ENCODE peak calls at places on chromosomes 2 and 18, in seven cellular contexts. U is CD4-positive, alpha-beta T cell; S is tibial artery; C is foreskin fibroblast; Q is transverse colon; J is upper lobe of right lung; K is fibroblast of pulmonary artery. E is an unnamed sample.

GRCh38 chr2:28429636-28430376 is 37.1 kb downstream of the FOSL2 start:
- DNase-seq in U (no peak), S (peak), C (no peak), Q (no peak), J (no peak), K (no peak), E (no peak)

GRCh38 chr2:105576440-105577241 is 168.1 kb upstream of the NCK2 start:
- DNase-seq in U (peak), S (no peak), C (peak), Q (no peak), J (no peak), K (peak), E (no peak)

GRCh38 chr2:134458454-134458853 is 204.6 kb downstream of the MGAT5 start:
- DNase-seq in U (no peak), S (peak), C (no peak), Q (no peak), J (no peak), K (no peak), E (no peak)

GRCh38 chr2:50711714-50712113 is 320.2 kb downstream of the NRXN1 start:
- DNase-seq in U (no peak), S (no peak), C (no peak), Q (no peak), J (no peak), K (no peak), E (no peak)

GRCh38 chr2:134227666-134228065 is 26.2 kb upstream of the MGAT5 start:
- DNase-seq in U (no peak), S (no peak), C (no peak), Q (no peak), J (no peak), K (no peak), E (no peak)

GRCh38 chr2:227782804-227783203 is 30.8 kb upstream of the CCL20 start:
- DNase-seq in U (no peak), S (no peak), C (no peak), Q (no peak), J (no peak), K (no peak), E (peak)

GRCh38 chr2:219446101-219446504 is 11.5 kb downstream of the SPEG start:
- DNase-seq in U (no peak), S (peak), C (peak), Q (no peak), J (no peak), K (peak), E (no peak)

GRCh38 chr2:206241767-206242166 is 32.7 kb upstream of the ZDBF2 start:
- DNase-seq in U (no peak), S (no peak), C (peak), Q (no peak), J (no peak), K (no peak), E (no peak)

GRCh38 chr2:241443486-241444223 is 64.7 kb downstream of the STK25 start:
- DNase-seq in U (peak), S (no peak), C (peak), Q (peak), J (no peak), K (peak), E (no peak)

GRCh38 chr2:182101263-182101662 is 115.6 kb downstream of the PPP1R1C start:
- DNase-seq in U (no peak), S (no peak), C (peak), Q (no peak), J (no peak), K (peak), E (no peak)

GRCh38 chr2:230714122-230714453 is 1.4 kb downstream of the CAB39 start:
- DNase-seq in U (peak), S (no peak), C (peak), Q (peak), J (no peak), K (peak), E (no peak)

GRCh38 chr2:156021326-156022040 is 311.0 kb downstream of the NR4A2 start:
- DNase-seq in U (no peak), S (no peak), C (no peak), Q (no peak), J (no peak), K (no peak), E (no peak)

GRCh38 chr18:37019157-37019571 is 190.2 kb downstream of the KIAA1328 start:
- DNase-seq in U (no peak), S (no peak), C (peak), Q (no peak), J (peak), K (peak), E (no peak)

GRCh38 chr2:143611336-143611735 is 482.1 kb downstream of the ARHGAP15 start:
- DNase-seq in U (no peak), S (no peak), C (no peak), Q (no peak), J (no peak), K (no peak), E (no peak)

GRCh38 chr2:114368705-114369104 is 73.7 kb upstream of the DPP10 start:
- DNase-seq in U (no peak), S (no peak), C (no peak), Q (no peak), J (no peak), K (no peak), E (no peak)

GRCh38 chr2:17845806-17846205 is 29.5 kb downstream of the MSGN1 start:
- DNase-seq in U (no peak), S (no peak), C (no peak), Q (no peak), J (no peak), K (no peak), E (no peak)

GRCh38 chr2:231928481-231928880 is 2.3 kb upstream of the NPPC start:
- DNase-seq in U (no peak), S (peak), C (no peak), Q (no peak), J (peak), K (no peak), E (peak)
- TF ChIP-seq CTCF in U (no peak), S (no peak), C (no peak), Q (no peak), J (no peak), K (no peak), E (no peak)

GRCh38 chr18:23619388-23619873 is 33.1 kb upstream of the NPC1 start:
- DNase-seq in U (no peak), S (no peak), C (peak), Q (peak), J (peak), K (no peak), E (no peak)
- TF ChIP-seq CTCF in U (no peak), S (no peak), C (no peak), Q (no peak), J (peak), K (no peak), E (no peak)

DNA sequence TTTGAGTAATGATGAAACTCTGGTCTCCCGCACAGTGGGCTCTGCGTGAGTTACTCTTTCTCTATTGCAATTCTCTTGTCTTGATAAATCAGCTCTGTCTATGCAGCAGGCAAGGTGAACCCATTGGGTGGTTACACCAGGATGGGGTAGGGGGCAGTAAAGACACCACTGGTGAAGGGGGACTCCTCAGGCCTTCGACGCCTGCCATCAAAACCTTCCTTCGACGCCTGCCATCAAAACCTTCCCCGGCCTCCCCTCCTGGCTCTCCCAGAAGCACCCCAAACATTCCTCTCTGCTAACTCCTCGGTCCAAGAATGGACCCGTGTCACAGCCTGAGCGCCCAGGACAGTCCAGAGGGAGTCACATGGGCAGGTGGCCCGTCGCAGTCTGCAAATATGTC is 4.8 kb upstream of the STARD7 start:
- DNase-seq in U (no peak), S (no peak), C (no peak), Q (no peak), J (no peak), K (no peak), E (no peak)
- TF ChIP-seq CTCF in U (no peak), S (no peak), C (no peak), Q (no peak), J (no peak), K (no peak), E (no peak)

DNA sequence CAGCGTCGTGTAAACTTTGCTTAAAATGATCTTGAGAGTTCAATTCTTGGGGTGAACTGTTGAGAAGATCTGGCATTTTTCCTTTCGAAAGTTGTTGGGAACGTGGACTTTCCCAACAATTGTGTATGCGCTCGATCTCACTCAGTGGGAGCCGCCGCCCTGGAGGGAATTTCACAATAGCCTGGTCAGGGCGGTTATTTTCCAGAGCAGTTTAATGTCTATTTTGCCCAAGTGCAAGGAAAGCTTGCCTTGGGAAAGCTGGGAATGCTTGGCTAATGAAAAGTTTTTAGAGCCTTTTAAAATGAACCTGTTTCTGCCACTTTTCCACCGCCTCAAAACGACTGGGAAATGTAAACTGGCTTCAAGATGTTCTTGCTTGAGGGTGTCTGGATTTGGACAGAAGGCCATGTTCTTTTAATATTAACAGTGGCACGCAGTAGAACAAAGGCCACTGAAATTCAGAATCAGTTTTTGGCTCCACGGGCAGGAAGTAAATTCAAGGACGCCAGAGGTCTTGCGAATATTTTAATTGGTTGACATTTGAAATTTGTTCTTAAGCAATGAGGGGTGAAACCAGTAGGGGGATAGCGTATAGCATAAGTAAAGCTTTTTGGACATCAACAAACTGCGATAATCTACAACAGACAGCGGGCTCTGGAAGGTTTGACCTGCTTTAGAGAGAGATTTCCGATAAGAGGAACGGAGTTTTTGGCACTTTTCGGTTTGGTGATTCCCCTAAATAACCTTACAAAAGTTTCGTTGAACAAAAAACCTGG is 1.2 kb downstream of the CFLAR start:
- DNase-seq in U (no peak), S (peak), C (peak), Q (peak), J (no peak), K (peak), E (no peak)
- TF ChIP-seq CTCF in U (peak), S (peak), C (peak), Q (peak), J (peak), K (peak), E (peak)

DNA sequence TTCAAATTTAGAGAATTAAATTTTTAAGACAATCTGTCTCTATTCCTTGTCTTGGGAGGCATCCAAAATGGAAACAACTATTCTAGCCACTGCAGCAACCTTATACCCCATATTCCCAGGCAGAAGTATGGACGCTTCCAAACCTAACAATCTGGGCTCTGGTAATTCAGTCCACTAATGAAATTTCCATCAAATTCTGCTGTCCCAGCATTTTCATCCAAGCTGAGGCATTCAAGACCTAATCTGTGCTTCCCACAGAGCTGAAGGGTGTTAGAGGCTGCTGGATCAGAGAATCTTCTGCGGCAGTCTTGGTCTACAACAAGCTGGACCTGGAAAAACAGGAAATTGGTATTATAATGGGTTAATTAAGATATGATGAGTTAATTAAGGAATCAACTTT is 42.5 kb upstream of the CYRIA start:
- DNase-seq in U (no peak), S (no peak), C (no peak), Q (no peak), J (no peak), K (no peak), E (no peak)
- TF ChIP-seq CTCF in U (no peak), S (no peak), C (no peak), Q (no peak), J (no peak), K (no peak), E (no peak)

E was measured in osteocyte.